ENCODE peak calls at places on chromosomes 3 and 15, in seven cellular contexts. R, Q, H, B, N, Z and V are unnamed samples.

GRCh38 chr3:99111235-99111634 is 209.7 kb upstream of the DCBLD2 start:
- DNase-seq in R (no peak), Q (no peak), H (no peak), B (no peak), N (no peak), Z (no peak), V (no peak)

GRCh38 chr3:15319575-15319974 is 12.8 kb downstream of the SH3BP5 start:
- DNase-seq in R (peak), Q (no peak), H (no peak), B (peak), N (no peak), Z (no peak), V (peak)

GRCh38 chr15:68816795-68817303 is 3.8 kb downstream of the ANP32A start:
- DNase-seq in R (no peak), Q (no peak), H (no peak), B (no peak), N (no peak), Z (no peak), V (no peak)

GRCh38 chr3:164608554-164609276 is 469.6 kb downstream of the SI start:
- DNase-seq in R (no peak), Q (no peak), H (no peak), B (no peak), N (no peak), Z (no peak), V (no peak)

GRCh38 chr15:25724899-25725298 is 138.2 kb downstream of the ATP10A start:
- DNase-seq in R (peak), Q (no peak), H (no peak), B (no peak), N (no peak), Z (no peak), V (peak)

GRCh38 chr3:195259146-195259563 is 11.8 kb downstream of the XXYLT1 start:
- DNase-seq in R (no peak), Q (no peak), H (no peak), B (no peak), N (no peak), Z (no peak), V (no peak)

GRCh38 chr3:183116051-183116614 is 16.8 kb upstream of the MCCC1 start:
- DNase-seq in R (no peak), Q (peak), H (peak), B (no peak), N (no peak), Z (peak), V (no peak)

GRCh38 chr15:87961851-87962816 is 294.4 kb downstream of the NTRK3 start:
- DNase-seq in R (no peak), Q (no peak), H (no peak), B (no peak), N (no peak), Z (no peak), V (no peak)

GRCh38 chr15:57696146-57696545 is 10.4 kb upstream of the POLR2M start:
- DNase-seq in R (no peak), Q (no peak), H (no peak), B (no peak), N (no peak), Z (no peak), V (no peak)

GRCh38 chr15:39255760-39256159 is 325.1 kb upstream of the THBS1 start:
- DNase-seq in R (no peak), Q (no peak), H (no peak), B (no peak), N (no peak), Z (no peak), V (no peak)

GRCh38 chr3:113897373-113897777 is 50.4 kb upstream of the ZDHHC23 start:
- DNase-seq in R (no peak), Q (no peak), H (no peak), B (no peak), N (no peak), Z (no peak), V (no peak)

GRCh38 chr15:88680241-88680910 is 41.6 kb downstream of the ISG20 start:
- DNase-seq in R (no peak), Q (no peak), H (no peak), B (no peak), N (no peak), Z (no peak), V (peak)

GRCh38 chr3:11532865-11533490 is 110.7 kb downstream of the VGLL4 start:
- DNase-seq in R (peak), Q (no peak), H (no peak), B (no peak), N (no peak), Z (no peak), V (no peak)

GRCh38 chr15:55695432-55695831 is 47.5 kb downstream of the PRTG start:
- DNase-seq in R (no peak), Q (no peak), H (no peak), B (no peak), N (no peak), Z (no peak), V (no peak)

GRCh38 chr3:24145981-24146822 is 201.1 kb downstream of the NR1D2 start:
- DNase-seq in R (no peak), Q (no peak), H (no peak), B (no peak), N (peak), Z (no peak), V (no peak)

GRCh38 chr3:13452490-13453335 is 27.4 kb upstream of the HDAC11 start:
- DNase-seq in R (no peak), Q (no peak), H (no peak), B (no peak), N (peak), Z (peak), V (no peak)

GRCh38 chr3:159807137-159808028 is 181.3 kb upstream of the IL12A start:
- DNase-seq in R (no peak), Q (no peak), H (no peak), B (no peak), N (no peak), Z (no peak), V (no peak)

GRCh38 chr3:52391096-52391495 is 53.8 kb downstream of the SEMA3G start:
- DNase-seq in R (no peak), Q (no peak), H (no peak), B (no peak), N (no peak), Z (no peak), V (no peak)

GRCh38 chr3:30805695-30806094 is 88.8 kb downstream of the GADL1 start:
- DNase-seq in R (no peak), Q (no peak), H (no peak), B (no peak), N (no peak), Z (no peak), V (no peak)

GRCh38 chr3:188832146-188832545 is 339.6 kb upstream of the TPRG1 start:
- DNase-seq in R (no peak), Q (no peak), H (no peak), B (no peak), N (no peak), Z (no peak), V (no peak)

GRCh38 chr3:26921054-26921453 is 298.5 kb downstream of the LRRC3B start:
- DNase-seq in R (no peak), Q (no peak), H (no peak), B (no peak), N (no peak), Z (no peak), V (no peak)

GRCh38 chr3:47005212-47006144 is 26.0 kb downstream of the NBEAL2 start:
- DNase-seq in R (peak), Q (no peak), H (no peak), B (peak), N (no peak), Z (no peak), V (peak)

GRCh38 chr15:89209057-89209456 is 12.3 kb downstream of the RLBP1 start:
- DNase-seq in R (no peak), Q (no peak), H (no peak), B (no peak), N (no peak), Z (no peak), V (no peak)

GRCh38 chr3:71063768-71064287 is 519.7 kb downstream of the FOXP1 start:
- DNase-seq in R (no peak), Q (peak), H (no peak), B (peak), N (no peak), Z (peak), V (no peak)

GRCh38 chr15:60480888-60481287 is 1.9 kb upstream of the ICE2 start:
- DNase-seq in R (no peak), Q (no peak), H (no peak), B (no peak), N (no peak), Z (no peak), V (no peak)

GRCh38 chr15:35206060-35206675 is 121.1 kb upstream of the NANOGP8 start:
- DNase-seq in R (no peak), Q (no peak), H (no peak), B (no peak), N (no peak), Z (peak), V (no peak)

GRCh38 chr3:174089592-174089991 is 692.0 kb downstream of the NLGN1 start:
- DNase-seq in R (no peak), Q (no peak), H (no peak), B (no peak), N (no peak), Z (no peak), V (no peak)

DNA sequence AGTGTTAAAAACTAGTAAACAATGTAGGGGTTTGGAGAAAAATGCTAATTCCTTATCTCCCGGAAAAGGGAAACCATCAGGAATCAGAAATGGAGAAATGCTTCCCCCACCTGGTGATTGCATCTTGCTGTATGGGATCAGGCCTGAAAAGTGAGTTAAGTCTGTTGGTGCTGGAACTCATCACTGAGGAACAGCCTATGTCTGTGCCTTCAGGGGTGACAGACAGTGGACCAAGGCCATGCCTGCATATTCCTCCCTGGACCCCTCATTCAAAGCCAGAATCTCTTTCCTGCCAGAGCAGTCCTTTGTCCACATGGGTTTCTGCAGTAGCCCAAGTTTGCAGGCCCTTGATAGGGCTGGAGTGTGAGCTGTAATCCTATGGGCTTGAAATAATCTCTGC is 160.8 kb upstream of the CTDSPL start:
- DNase-seq in R (no peak), Q (no peak), H (no peak), B (no peak), N (no peak), Z (no peak), V (no peak)
- TF ChIP-seq CTCF in R (no peak), Q (no peak), H (no peak), B (no peak), N (peak), Z (no peak), V (no peak)

GRCh38 chr15:48965972-48966371 is 2.3 kb upstream of the SHC4 start:
- DNase-seq in R (no peak), Q (no peak), H (no peak), B (no peak), N (no peak), Z (peak), V (no peak)
- TF ChIP-seq CTCF in R (no peak), Q (no peak), H (no peak), B (no peak), N (peak), Z (peak), V (no peak)

GRCh38 chr15:40929730-40930429 is 740 bp downstream of the DLL4 start:
- DNase-seq in R (no peak), Q (peak), H (no peak), B (no peak), N (no peak), Z (no peak), V (no peak)

GRCh38 chr15:40930430-40931299 is 1.5 kb downstream of the DLL4 start:
- DNase-seq in R (no peak), Q (peak), H (no peak), B (peak), N (no peak), Z (peak), V (no peak)

GRCh38 chr15:40928351-40928974 is 677 bp upstream of the DLL4 start:
- DNase-seq in R (no peak), Q (peak), H (no peak), B (no peak), N (no peak), Z (no peak), V (no peak)

GRCh38 chr15:40927497-40928346 is 1.4 kb upstream of the DLL4 start:
- DNase-seq in R (no peak), Q (no peak), H (no peak), B (no peak), N (no peak), Z (peak), V (no peak)

DNA sequence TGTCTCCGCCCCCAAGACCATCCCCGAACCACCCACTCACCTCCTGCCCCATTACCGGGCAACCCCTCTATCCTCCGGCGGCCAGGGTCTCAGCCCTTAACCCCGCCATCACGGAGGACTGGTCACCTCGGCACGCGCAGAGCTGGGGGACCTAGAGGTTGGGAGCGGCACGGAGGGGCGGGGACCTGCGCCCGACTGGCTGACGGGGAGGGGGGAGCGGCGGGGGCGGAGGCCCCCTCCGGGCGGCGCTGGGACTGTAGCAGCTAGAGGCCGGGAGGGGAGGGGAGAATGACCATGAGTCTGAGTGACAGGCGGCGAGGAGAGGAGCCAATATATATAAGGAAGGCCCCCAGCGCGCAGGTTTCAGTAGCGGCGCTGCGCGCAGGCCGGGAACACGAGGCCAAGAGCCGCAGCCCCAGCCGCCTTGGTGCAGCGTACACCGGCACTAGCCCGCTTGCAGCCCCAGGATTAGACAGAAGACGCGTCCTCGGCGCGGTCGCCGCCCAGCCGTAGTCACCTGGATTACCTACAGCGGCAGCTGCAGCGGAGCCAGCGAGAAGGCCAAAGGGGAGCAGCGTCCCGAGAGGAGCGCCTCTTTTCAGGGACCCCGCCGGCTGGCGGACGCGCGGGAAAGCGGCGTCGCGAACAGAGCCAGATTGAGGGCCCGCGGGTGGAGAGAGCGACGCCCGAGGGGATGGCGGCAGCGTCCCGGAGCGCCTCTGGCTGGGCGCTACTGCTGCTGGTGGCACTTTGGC is at the start of gene DLL4:
- DNase-seq in R (no peak), Q (peak), H (no peak), B (peak), N (no peak), Z (peak), V (no peak)
- TF ChIP-seq CTCF in R (no peak), Q (no peak), H (no peak), B (no peak), N (no peak), Z (no peak), V (no peak)

GRCh38 chr15:93432474-93432873 is 343.5 kb upstream of the RGMA start:
- DNase-seq in R (no peak), Q (no peak), H (no peak), B (no peak), N (no peak), Z (no peak), V (no peak)
- TF ChIP-seq CTCF in R (no peak), Q (no peak), H (no peak), B (no peak), N (no peak), Z (no peak), V (no peak)